ENCODE peak calls at places on chromosomes 5 and 9, in four cellular contexts. One of them, this sample, is unnamed.

GRCh38 chr5:62197697-62198096 is 108.3 kb upstream of the KIF2A start:
- DNase-seq in IMR-90: no peak
- DNase-seq in H1: no peak
- DNase-seq in H9: no peak
- DNase-seq in this sample: no peak

GRCh38 chr9:85536076-85536475 is 205.7 kb downstream of the AGTPBP1 start:
- DNase-seq in H9: no peak
- DNase-seq in IMR-90: peak; percentile 60
- DNase-seq in H1: no peak
- DNase-seq in this sample: peak; percentile 72

GRCh38 chr5:50595199-50595598 is 71.2 kb upstream of the PARP8 start:
- DNase-seq in H1: no peak
- DNase-seq in IMR-90: peak; percentile 90
- DNase-seq in H9: no peak
- DNase-seq in this sample: no peak

GRCh38 chr5:125348221-125348692 is 601.8 kb upstream of the ZNF608 start:
- DNase-seq in H1: no peak
- DNase-seq in H9: peak; percentile 44
- DNase-seq in IMR-90: no peak
- DNase-seq in this sample: peak; percentile 78

GRCh38 chr9:83304686-83305085 is 233.5 kb downstream of the FRMD3 start:
- DNase-seq in H1: no peak
- DNase-seq in H9: no peak
- DNase-seq in IMR-90: peak; percentile 37
- DNase-seq in this sample: no peak

GRCh38 chr5:139043127-139043905 is 154.9 kb downstream of the SIL1 start:
- DNase-seq in IMR-90: peak; percentile 33
- DNase-seq in H1: no peak
- DNase-seq in H9: no peak
- DNase-seq in this sample: no peak

GRCh38 chr5:134250949-134251348 is 25.1 kb upstream of the PPP2CA start:
- DNase-seq in H9: no peak
- DNase-seq in H1: no peak
- DNase-seq in IMR-90: no peak
- DNase-seq in this sample: no peak

GRCh38 chr5:172541119-172541763 is 86.9 kb upstream of the SH3PXD2B start:
- DNase-seq in H9: peak; percentile 19
- DNase-seq in IMR-90: no peak
- DNase-seq in H1: peak; percentile 39
- DNase-seq in this sample: no peak

GRCh38 chr9:88574993-88575392 is 40.0 kb downstream of the NXNL2 start:
- DNase-seq in IMR-90: peak; percentile 74
- DNase-seq in H9: no peak
- DNase-seq in H1: no peak
- DNase-seq in this sample: no peak

GRCh38 chr9:86674475-86674874 is 272.8 kb downstream of the GAS1 start:
- DNase-seq in H9: no peak
- DNase-seq in IMR-90: no peak
- DNase-seq in H1: no peak
- DNase-seq in this sample: peak; percentile 10

GRCh38 chr5:113140837-113141661 is 164.5 kb downstream of the DCP2 start:
- DNase-seq in H1: peak; percentile 24
- DNase-seq in H9: no peak
- DNase-seq in IMR-90: peak; percentile 94
- DNase-seq in this sample: peak; percentile 60

GRCh38 chr5:158886957-158887356 is 212.8 kb downstream of the EBF1 start:
- DNase-seq in H9: no peak
- DNase-seq in IMR-90: no peak
- DNase-seq in H1: no peak
- DNase-seq in this sample: no peak

GRCh38 chr9:127537014-127537413 is 75.1 kb upstream of the STXBP1 start:
- DNase-seq in H9: no peak
- DNase-seq in IMR-90: peak; percentile 83
- DNase-seq in H1: no peak
- DNase-seq in this sample: no peak

GRCh38 chr5:128674837-128675446 is 136.9 kb upstream of the FBN2 start:
- DNase-seq in H9: peak; percentile 62
- DNase-seq in IMR-90: peak; percentile 57
- DNase-seq in H1: peak; percentile 83
- DNase-seq in this sample: peak; percentile 85

GRCh38 chr5:80078921-80079320 is 43.8 kb downstream of the THBS4 start:
- DNase-seq in H9: no peak
- DNase-seq in H1: no peak
- DNase-seq in IMR-90: no peak
- DNase-seq in this sample: no peak

GRCh38 chr5:52786937-52787599 is 648 bp upstream of the ITGA1 start:
- DNase-seq in H9: peak; percentile 50
- DNase-seq in H1: no peak
- DNase-seq in IMR-90: peak; percentile 31
- DNase-seq in this sample: peak; percentile 72

GRCh38 chr5:117380316-117380715 is 805.7 kb upstream of the SEMA6A start:
- DNase-seq in H9: no peak
- DNase-seq in H1: no peak
- DNase-seq in IMR-90: no peak
- DNase-seq in this sample: no peak

GRCh38 chr5:39570418-39571027 is 145.7 kb upstream of the DAB2 start:
- DNase-seq in IMR-90: peak; percentile 61
- DNase-seq in H1: no peak
- DNase-seq in H9: no peak
- DNase-seq in this sample: peak; percentile 37

DNA sequence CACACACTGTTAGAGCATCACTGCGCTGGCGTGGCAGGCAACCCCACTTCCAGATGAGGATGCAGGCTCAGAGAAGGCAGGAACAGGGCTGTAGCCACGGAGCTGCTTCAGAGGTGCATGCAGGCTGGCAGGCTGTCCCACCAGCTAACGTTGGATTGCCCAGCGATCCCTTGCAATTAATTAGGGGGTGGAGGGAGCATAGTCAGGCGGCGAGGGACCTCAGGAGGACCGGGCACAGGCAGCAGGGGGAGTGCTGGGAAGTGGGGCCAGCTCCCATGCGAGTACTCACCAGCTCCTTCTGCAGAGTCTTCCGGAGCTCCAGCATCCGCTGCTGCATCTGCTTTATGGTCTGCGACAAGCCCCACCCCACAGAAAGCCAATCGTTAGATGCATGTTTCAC is 20.3 kb downstream of the ARPC5L start:
- DNase-seq in H1: no peak
- DNase-seq in IMR-90: no peak
- DNase-seq in H9: no peak
- DNase-seq in this sample: no peak
- H3K56ac ChIP-seq in H1: no peak overlapping the region
- H3K56ac ChIP-seq in IMR-90: no peak overlapping the region
- H3K56ac ChIP-seq in H9: no peak overlapping the region
- H3K56ac ChIP-seq in this sample: no peak overlapping the region

GRCh38 chr9:125924351-125924750 is 177.2 kb downstream of the PBX3 start:
- DNase-seq in IMR-90: no peak
- DNase-seq in H9: no peak
- DNase-seq in H1: no peak
- DNase-seq in this sample: no peak

GRCh38 chr9:125915606-125916005 is 168.4 kb downstream of the PBX3 start:
- DNase-seq in H1: no peak
- DNase-seq in IMR-90: no peak
- DNase-seq in H9: no peak
- DNase-seq in this sample: no peak

DNA sequence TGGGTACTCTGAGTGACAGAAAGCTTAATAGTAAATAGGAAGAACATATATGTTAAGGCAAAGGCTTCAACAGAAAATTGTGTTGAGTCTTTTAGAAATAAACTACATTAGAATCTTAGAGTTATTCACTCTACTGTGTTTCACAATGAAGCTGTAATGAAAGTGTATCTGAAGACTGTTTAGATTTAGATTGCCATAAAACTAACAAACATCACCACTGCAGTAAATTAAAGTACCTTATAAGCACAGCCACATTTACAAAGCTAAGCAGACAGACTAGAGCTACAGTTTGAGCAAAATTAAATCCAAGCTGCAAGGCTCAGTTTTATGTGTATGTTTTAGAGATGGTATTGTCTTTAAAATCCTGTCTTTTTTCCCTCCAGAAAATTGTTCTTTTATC is 172.4 kb downstream of the PBX3 start:
- DNase-seq in H9: no peak
- DNase-seq in H1: no peak
- DNase-seq in IMR-90: peak; percentile 35
- DNase-seq in this sample: no peak
- H3K56ac ChIP-seq in H9: no peak overlapping the region
- H3K56ac ChIP-seq in H1: no peak overlapping the region
- H3K56ac ChIP-seq in IMR-90: no peak overlapping the region
- H3K56ac ChIP-seq in this sample: no peak overlapping the region

DNA sequence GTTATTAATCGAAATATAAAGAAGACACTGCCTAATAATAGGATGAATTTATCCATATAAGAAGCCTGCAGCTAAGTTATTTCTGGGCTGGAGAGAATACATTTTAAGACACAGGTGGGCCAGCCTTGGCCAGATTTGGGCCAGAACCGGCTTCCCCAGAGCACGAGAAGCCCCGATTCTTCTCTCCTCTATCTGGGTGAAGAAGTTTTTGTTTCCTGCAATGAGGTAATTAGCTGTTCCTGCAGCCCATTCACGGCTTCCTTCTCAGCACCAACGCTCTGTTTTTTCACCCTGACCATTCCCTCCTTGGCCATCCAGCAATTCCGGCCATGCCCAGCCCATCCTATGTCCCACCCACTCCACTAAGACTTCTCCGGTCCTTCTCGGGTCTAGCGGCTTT is 17.0 kb downstream of the CFAP77 start:
- DNase-seq in H9: no peak
- DNase-seq in H1: no peak
- DNase-seq in IMR-90: no peak
- DNase-seq in this sample: no peak
- H3K56ac ChIP-seq in H9: no peak overlapping the region
- H3K56ac ChIP-seq in H1: no peak overlapping the region
- H3K56ac ChIP-seq in IMR-90: no peak overlapping the region
- H3K56ac ChIP-seq in this sample: peak overlapping the region; percentile 30

DNA sequence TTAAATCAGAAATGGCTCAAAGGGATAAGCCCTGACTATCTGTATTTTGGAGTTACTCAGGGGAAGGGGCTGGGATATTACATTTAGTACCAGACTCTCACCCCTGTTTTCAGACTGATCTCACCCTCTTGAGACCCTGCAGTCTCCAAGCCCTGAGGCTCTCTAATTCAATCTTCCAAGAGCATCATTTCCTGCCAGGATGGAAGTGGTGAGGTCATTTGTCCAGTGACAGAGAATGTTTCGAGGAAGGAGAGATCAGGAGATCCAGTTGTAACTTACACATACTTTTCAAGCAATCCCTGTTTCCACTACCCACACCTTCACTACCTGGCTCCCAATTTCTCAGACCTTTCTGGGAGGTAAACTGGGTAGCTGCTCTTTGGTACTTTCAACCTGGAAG is 295.5 kb upstream of the EFNA5 start:
- DNase-seq in H1: no peak
- DNase-seq in H9: no peak
- DNase-seq in IMR-90: peak; percentile 17
- DNase-seq in this sample: peak; percentile 69
- H3K56ac ChIP-seq in H1: no peak overlapping the region
- H3K56ac ChIP-seq in H9: no peak overlapping the region
- H3K56ac ChIP-seq in IMR-90: no peak overlapping the region
- H3K56ac ChIP-seq in this sample: no peak overlapping the region

This sample was measured in mesendoderm.